ENCODE peak calls at places on chromosomes 5 and 9, in five cellular contexts. I, U, H, O and S are unnamed samples.

GRCh38 chr9:7259544-7260241 is 501.9 kb downstream of the KDM4C start:
- DNase-seq in I (no peak), U (no peak), H (no peak), O (no peak), S (no peak)

GRCh38 chr5:143135832-143136551 is 267.5 kb downstream of the NR3C1 start:
- DNase-seq in O (no peak), U (no peak), I (no peak), H (no peak), S (no peak)

GRCh38 chr5:62732677-62733121 is 154.1 kb downstream of the LRRC70 start:
- DNase-seq in O (no peak), U (no peak), I (peak; percentile 1), H (no peak), S (no peak)

GRCh38 chr5:157544623-157544989 is 31.0 kb downstream of the ADAM19 start:
- DNase-seq in H (no peak), U (no peak), I (no peak), O (no peak), S (no peak)

GRCh38 chr5:147403659-147404640 is 105.9 kb downstream of the DPYSL3 start:
- DNase-seq in I (peak; percentile 98), O (no peak), H (no peak), U (no peak), S (no peak)

GRCh38 chr5:135036405-135036804 is 2.4 kb upstream of the PITX1 start:
- DNase-seq in I (no peak), O (no peak), H (no peak), U (no peak), S (no peak)

GRCh38 chr5:43000198-43000840 is 39.8 kb downstream of the ANXA2R start:
- DNase-seq in O (no peak), I (peak; percentile 19), U (peak; percentile 74), H (peak; percentile 73), S (no peak)

GRCh38 chr5:64285188-64286130 is 119.8 kb downstream of the RNF180 start:
- DNase-seq in H (no peak), U (no peak), O (no peak), I (no peak), S (no peak)